ENCODE peak calls at places on chromosomes 11 and 22, in six cellular contexts. G is DMS153, V is GM23338, U is neuronal stem cell, T is NCI-H345, Z is activated T-cell treated with anti-CD3 and anti-CD28 coated beads for 4 hours. R is an unnamed sample.

GRCh38 chr11:44016546-44017442 is 31.0 kb upstream of the ACCSL start:
- DNase-seq in V (no peak), T (no peak), U (no peak), G (no peak), Z (no peak), R (no peak)

GRCh38 chr11:17428930-17429329 is 40.5 kb upstream of the KCNJ11 start:
- DNase-seq in V (no peak), T (no peak), U (no peak), G (no peak), Z (no peak), R (no peak)

GRCh38 chr11:2317354-2318050 is 15.7 kb downstream of the TSPAN32 start:
- DNase-seq in T (no peak), Z (no peak), G (no peak), V (no peak), U (no peak), R (no peak)

GRCh38 chr11:119729581-119730346 is 764 bp upstream of the NECTIN1 start:
- DNase-seq in T (no peak), Z (no peak), U (peak), V (peak), G (peak), R (no peak)

GRCh38 chr22:44439356-44440223 is 58.4 kb downstream of the RTL6 start:
- DNase-seq in G (no peak), U (no peak), Z (no peak), T (no peak), V (no peak), R (no peak)

GRCh38 chr11:58905141-58905715 is 34.1 kb upstream of the GLYATL1 start:
- DNase-seq in T (peak), G (no peak), V (peak), U (peak), Z (no peak), R (no peak)

GRCh38 chr11:11555228-11555627 is 66.6 kb downstream of the GALNT18 start:
- DNase-seq in T (peak), G (peak), Z (no peak), U (no peak), V (no peak), R (peak)

GRCh38 chr22:31626427-31627150 is 35.4 kb downstream of the PISD start:
- DNase-seq in U (no peak), Z (no peak), V (no peak), G (no peak), T (no peak), R (no peak)

GRCh38 chr11:93089474-93090102 is 108.2 kb downstream of the SLC36A4 start:
- DNase-seq in G (peak), U (no peak), Z (no peak), V (peak), T (peak), R (peak)

GRCh38 chr11:79762271-79762935 is 321.6 kb upstream of the TENM4 start:
- DNase-seq in T (no peak), G (no peak), V (peak), Z (no peak), U (no peak), R (no peak)

GRCh38 chr22:39173050-39173706 is 20.7 kb upstream of the CBX7 start:
- DNase-seq in G (no peak), T (no peak), U (no peak), V (no peak), Z (no peak), R (no peak)

GRCh38 chr11:61671527-61671926 is 8.7 kb upstream of the DAGLA start:
- DNase-seq in G (no peak), Z (no peak), V (peak), U (no peak), T (no peak), R (peak)

GRCh38 chr11:95674669-95675358 is 114.8 kb downstream of the FAM76B start:
- DNase-seq in V (no peak), Z (no peak), T (no peak), U (no peak), G (no peak), R (no peak)

GRCh38 chr11:78020248-78020647 is 2.8 kb downstream of the KCTD14 start:
- DNase-seq in U (no peak), V (peak), T (no peak), G (no peak), Z (no peak), R (no peak)

GRCh38 chr22:29716814-29717213 is 3.0 kb upstream of the CABP7 start:
- DNase-seq in Z (no peak), U (peak), G (no peak), V (peak), T (no peak), R (no peak)

GRCh38 chr22:50481440-50482106 is at the start of gene ADM2:
- DNase-seq in T (peak), G (no peak), V (peak), Z (peak), U (peak), R (no peak)

GRCh38 chr11:61310749-61311148 is 15.6 kb upstream of the VWCE start:
- DNase-seq in T (no peak), Z (no peak), G (no peak), U (no peak), V (no peak), R (no peak)

GRCh38 chr11:100876826-100877545 is 189.9 kb downstream of the ARHGAP42 start:
- DNase-seq in Z (no peak), G (no peak), T (no peak), U (no peak), V (peak), R (no peak)

GRCh38 chr22:35703861-35704584 is 13.6 kb upstream of the APOL5 start:
- DNase-seq in G (no peak), V (no peak), T (no peak), Z (no peak), U (no peak), R (no peak)

GRCh38 chr11:128632151-128632791 is 44.9 kb upstream of the ETS1 start:
- DNase-seq in G (peak), Z (no peak), V (peak), U (peak), T (peak), R (peak)

GRCh38 chr22:42960146-42960509 is 54.8 kb downstream of the PACSIN2 start:
- DNase-seq in V (no peak), U (no peak), T (no peak), G (peak), Z (no peak), R (no peak)

GRCh38 chr11:80393210-80393609 is 952.4 kb upstream of the TENM4 start:
- DNase-seq in U (no peak), G (no peak), T (no peak), Z (no peak), V (no peak), R (no peak)

GRCh38 chr11:131770801-131771200 is 400.4 kb downstream of the NTM start:
- DNase-seq in T (no peak), G (no peak), Z (no peak), U (no peak), V (no peak), R (no peak)

GRCh38 chr22:45742866-45743450 is 71.3 kb downstream of the ATXN10 start:
- DNase-seq in V (no peak), T (no peak), U (no peak), Z (no peak), G (peak), R (peak)

GRCh38 chr11:76524919-76525318 is 80.1 kb downstream of the EMSY start:
- DNase-seq in V (no peak), T (no peak), G (peak), U (no peak), Z (no peak), R (no peak)

GRCh38 chr11:80855975-80856524 is 1415.2 kb upstream of the TENM4 start:
- DNase-seq in T (no peak), V (no peak), Z (no peak), G (no peak), U (no peak), R (no peak)

GRCh38 chr11:1064167-1064566 is 10.5 kb upstream of the MUC2 start:
- DNase-seq in G (peak), Z (no peak), V (no peak), T (no peak), U (no peak), R (no peak)

GRCh38 chr22:26981520-26981919 is 324.1 kb downstream of the MIAT start:
- DNase-seq in T (no peak), Z (no peak), U (no peak), V (no peak), G (no peak), R (no peak)

GRCh38 chr11:55895216-55895615 is 12.1 kb downstream of the TRIM51 start:
- DNase-seq in Z (no peak), G (no peak), U (no peak), V (peak), T (no peak), R (no peak)